ENCODE peak calls at places on chromosomes 3 and 15, in four cellular contexts. H is type B pancreatic cell, Q is fibroblast of mammary gland, T is GM10248. M is an unnamed sample.

GRCh38 chr3:81816473-81817260 is 55.2 kb upstream of the GBE1 start:
- DNase-seq in H (no peak), Q (peak; percentile 75), T (peak; percentile 61), M (no peak)

GRCh38 chr3:177777699-177778098 is 580.4 kb upstream of the TBL1XR1 start:
- DNase-seq in H (no peak), Q (peak; percentile 67), T (peak; percentile 37), M (peak; percentile 51)

GRCh38 chr15:41559489-41560177 is 621 bp downstream of the TYRO3 start:
- DNase-seq in H (no peak), Q (no peak), T (no peak), M (peak; percentile 59)

GRCh38 chr15:63335543-63336240 is 46.0 kb downstream of the CA12 start:
- DNase-seq in H (no peak), Q (no peak), T (no peak), M (no peak)

GRCh38 chr3:50602675-50603191 is 8.8 kb downstream of the CISH start:
- DNase-seq in H (no peak), Q (no peak), T (no peak), M (no peak)

GRCh38 chr3:97882975-97883598 is 61.3 kb downstream of the CRYBG3 start:
- DNase-seq in H (no peak), Q (peak; percentile 77), T (no peak), M (peak; percentile 12)

GRCh38 chr15:58171476-58172061 is 33.4 kb downstream of the AQP9 start:
- DNase-seq in H (no peak), Q (no peak), T (no peak), M (no peak)

GRCh38 chr3:169602482-169602881 is 61.0 kb downstream of the MECOM start:
- DNase-seq in H (no peak), Q (no peak), T (no peak), M (no peak)

GRCh38 chr15:70096215-70096974 is 1.3 kb downstream of the TLE3 start:
- DNase-seq in H (no peak), Q (peak; percentile 56), T (peak; percentile 57), M (peak; percentile 51)

GRCh38 chr3:177058647-177059046 is 138.6 kb downstream of the TBL1XR1 start:
- DNase-seq in H (no peak), Q (no peak), T (no peak), M (no peak)

GRCh38 chr15:27341780-27342343 is 370.9 kb downstream of the GABRG3 start:
- DNase-seq in H (no peak), Q (no peak), T (no peak), M (peak; percentile 91)

GRCh38 chr3:15556512-15556911 is 35.0 kb upstream of the COLQ start:
- DNase-seq in H (no peak), Q (no peak), T (peak; percentile 59), M (no peak)

GRCh38 chr3:170532573-170532972 is 53.3 kb downstream of the SLC7A14 start:
- DNase-seq in H (no peak), Q (no peak), T (no peak), M (no peak)

GRCh38 chr3:113084777-113085176 is 94.0 kb downstream of the GTPBP8 start:
- DNase-seq in H (no peak), Q (peak; percentile 91), T (no peak), M (peak; percentile 16)

GRCh38 chr15:101578443-101578894 is 73.7 kb downstream of the TM2D3 start:
- DNase-seq in H (no peak), Q (peak; percentile 8), T (peak; percentile 63), M (no peak)

GRCh38 chr15:92920595-92921169 is 20.6 kb downstream of the CHD2 start:
- DNase-seq in H (no peak), Q (no peak), T (no peak), M (no peak)

GRCh38 chr3:171875923-171876412 is 32.8 kb downstream of the TMEM212 start:
- DNase-seq in H (no peak), Q (peak; percentile 54), T (no peak), M (no peak)

GRCh38 chr3:143627336-143627735 is 220.9 kb downstream of the SLC9A9 start:
- DNase-seq in H (no peak), Q (peak; percentile 77), T (no peak), M (no peak)

GRCh38 chr15:33140326-33140725 is 54.2 kb downstream of the FMN1 start:
- DNase-seq in H (no peak), Q (no peak), T (no peak), M (no peak)

GRCh38 chr3:88059380-88060160 is 515 bp downstream of the ZNF654 start:
- DNase-seq in H (no peak), Q (no peak), T (peak; percentile 13), M (peak; percentile 29)

GRCh38 chr3:23385327-23385726 is 182.2 kb downstream of the UBE2E2 start:
- DNase-seq in H (no peak), Q (no peak), T (no peak), M (no peak)

GRCh38 chr3:159829056-159829995 is 159.3 kb upstream of the IL12A start:
- DNase-seq in H (no peak), Q (peak; percentile 90), T (no peak), M (peak; percentile 78)

GRCh38 chr3:42804113-42804830 is at the start of gene HIGD1A:
- DNase-seq in H (peak; percentile 94), Q (peak; percentile 89), T (peak; percentile 98), M (peak; percentile 95)

GRCh38 chr3:10927551-10927950 is 65.0 kb upstream of the SLC6A1 start:
- DNase-seq in H (no peak), Q (no peak), T (no peak), M (no peak)

GRCh38 chr15:31799711-31800321 is 230.5 kb upstream of the CHRNA7 start:
- DNase-seq in H (peak; percentile 13), Q (peak; percentile 72), T (peak; percentile 44), M (no peak)

GRCh38 chr15:41494922-41495735 is 1.5 kb downstream of the ITPKA start:
- DNase-seq in H (peak; percentile 73), Q (no peak), T (peak; percentile 62), M (no peak)

GRCh38 chr3:106197532-106198187 is 328.8 kb upstream of the CBLB start:
- DNase-seq in H (no peak), Q (no peak), T (no peak), M (no peak)

GRCh38 chr3:32018723-32019564 is 37.4 kb downstream of the ZNF860 start:
- DNase-seq in H (no peak), Q (peak; percentile 70), T (peak; percentile 42), M (no peak)

GRCh38 chr15:73747847-73748605 is 5.1 kb downstream of the INSYN1 start:
- DNase-seq in H (no peak), Q (no peak), T (no peak), M (no peak)

GRCh38 chr15:62554164-62554563 is 389.1 kb upstream of the C2CD4B start:
- DNase-seq in H (no peak), Q (no peak), T (no peak), M (no peak)

GRCh38 chr15:97728791-97729190 is 231.7 kb upstream of the ARRDC4 start:
- DNase-seq in H (no peak), Q (no peak), T (no peak), M (no peak)

GRCh38 chr3:17979248-17979647 is 236.8 kb upstream of the TBC1D5 start:
- DNase-seq in H (no peak), Q (no peak), T (no peak), M (no peak)

GRCh38 chr3:77906102-77906709 is 866.3 kb downstream of the ROBO2 start:
- DNase-seq in H (no peak), Q (no peak), T (no peak), M (no peak)

GRCh38 chr15:70101459-70102113 is 3.9 kb upstream of the TLE3 start:
- DNase-seq in H (no peak), Q (peak; percentile 96), T (no peak), M (peak; percentile 84)

GRCh38 chr15:97755726-97756125 is 204.8 kb upstream of the ARRDC4 start:
- DNase-seq in H (no peak), Q (no peak), T (no peak), M (no peak)

GRCh38 chr3:172307143-172307560 is 141.1 kb downstream of the GHSR start:
- DNase-seq in H (no peak), Q (peak; percentile 28), T (no peak), M (no peak)

DNA sequence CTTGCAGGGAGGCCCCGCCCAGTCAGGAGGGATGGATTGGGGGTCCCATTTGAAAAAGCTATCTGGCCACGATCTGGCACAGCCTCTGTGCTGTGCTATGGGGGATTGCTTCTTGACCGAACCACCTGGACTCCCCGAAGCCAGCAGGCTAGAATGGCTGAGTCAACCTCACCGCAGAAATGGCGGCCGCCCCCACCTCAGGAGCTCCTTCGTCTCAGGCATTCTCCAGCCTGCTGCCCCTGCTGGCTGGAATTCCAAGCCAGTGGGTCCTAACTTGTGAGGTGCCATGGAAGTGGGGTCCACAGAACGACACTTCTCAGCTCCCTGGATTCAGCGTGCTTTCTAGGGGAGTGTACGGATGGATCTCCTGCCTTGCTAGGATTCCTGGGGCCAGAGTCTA is 180.5 kb upstream of the TRIM42 start:
- DNase-seq in H (no peak), Q (no peak), T (no peak), M (no peak)
- TF ChIP-seq CTCF in H (no peak), Q (no peak), T (no peak), M (no peak)

GRCh38 chr3:8166013-8166412 is 335.6 kb upstream of the LMCD1 start:
- DNase-seq in H (no peak), Q (no peak), T (no peak), M (no peak)
- TF ChIP-seq CTCF in H (no peak), Q (no peak), T (no peak), M (no peak)

GRCh38 chr3:52983336-52983807 is 62.5 kb downstream of the SFMBT1 start:
- DNase-seq in H (no peak), Q (no peak), T (peak; percentile 71), M (no peak)

GRCh38 chr3:52983828-52984227 is 62.0 kb downstream of the SFMBT1 start:
- DNase-seq in H (no peak), Q (no peak), T (no peak), M (no peak)

GRCh38 chr3:52990637-52991036 is 55.2 kb downstream of the SFMBT1 start:
- DNase-seq in H (no peak), Q (no peak), T (no peak), M (no peak)

GRCh38 chr3:52986049-52986448 is 59.8 kb downstream of the SFMBT1 start:
- DNase-seq in H (no peak), Q (peak; percentile 45), T (no peak), M (no peak)

GRCh38 chr3:52986938-52987337 is 58.9 kb downstream of the SFMBT1 start:
- DNase-seq in H (no peak), Q (peak; percentile 61), T (no peak), M (peak; percentile 8)
- TF ChIP-seq CTCF in H (peak; percentile 55), Q (peak; percentile 40), T (peak; percentile 19), M (no peak)

DNA sequence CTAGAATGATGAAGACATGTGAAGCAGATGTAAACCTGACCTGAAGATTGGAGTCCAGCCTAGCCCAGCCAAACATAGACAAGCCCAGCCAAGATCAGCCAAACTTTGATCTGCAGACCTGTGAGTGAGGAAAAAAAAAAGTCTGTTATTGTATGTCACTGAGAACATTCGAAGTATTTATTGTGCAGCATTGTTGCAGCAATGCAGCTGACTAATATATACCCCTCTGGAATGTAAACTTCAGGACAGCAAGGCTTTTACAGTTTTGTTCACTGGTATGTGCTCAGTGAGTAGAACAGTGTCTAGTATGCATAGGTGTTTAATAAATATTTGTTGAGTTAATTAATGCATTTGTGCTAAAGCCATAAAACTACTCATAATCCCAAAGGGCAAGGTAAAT is 23.4 kb downstream of the TMEM202 start:
- DNase-seq in H (no peak), Q (no peak), T (no peak), M (no peak)
- TF ChIP-seq CTCF in H (no peak), Q (no peak), T (no peak), M (no peak)

DNA sequence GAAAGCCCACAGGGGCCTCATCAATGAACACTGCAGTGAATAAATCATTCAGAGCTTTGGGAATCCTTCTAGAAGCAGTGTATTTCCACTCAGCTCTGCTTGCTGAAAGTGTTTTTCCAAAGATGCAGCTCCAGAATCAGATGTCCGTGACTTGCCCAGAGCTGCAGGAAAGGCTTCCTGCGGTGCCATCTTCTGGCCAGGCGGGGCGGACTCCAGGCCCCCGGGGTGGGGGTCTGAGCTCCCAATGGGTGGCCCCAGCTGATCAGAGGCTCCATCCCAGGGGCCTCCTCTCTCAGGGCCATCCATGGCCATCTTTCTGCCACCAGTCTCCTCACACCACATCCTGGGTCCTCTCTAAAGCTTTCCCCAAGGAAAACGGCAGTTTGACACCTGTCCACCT is 81.5 kb downstream of the C3orf70 start:
- DNase-seq in H (no peak), Q (no peak), T (no peak), M (no peak)
- TF ChIP-seq CTCF in H (no peak), Q (no peak), T (no peak), M (no peak)

M was measured in adrenal gland.